ENCODE peak calls at places on chromosomes 16 and 17, in four cellular contexts. One of them, this sample, is unnamed.

GRCh38 chr17:21193031-21193430 is 20.9 kb downstream of the TMEM11 start:
- DNase-seq in lung microvascular endothelial cell: no peak
- DNase-seq in lower leg skin: no peak
- DNase-seq in putamen: no peak
- DNase-seq in this sample: no peak

GRCh38 chr16:28495098-28495793 is 803 bp downstream of the APOBR start:
- DNase-seq in lung microvascular endothelial cell: no peak
- DNase-seq in putamen: no peak
- DNase-seq in lower leg skin: no peak
- DNase-seq in this sample: peak

GRCh38 chr16:57265850-57266530 is 18.5 kb downstream of the PLLP start:
- DNase-seq in lower leg skin: peak
- DNase-seq in lung microvascular endothelial cell: peak
- DNase-seq in putamen: peak
- DNase-seq in this sample: peak

GRCh38 chr17:68238488-68238887 is 9.4 kb upstream of the AMZ2 start:
- DNase-seq in lower leg skin: no peak
- DNase-seq in lung microvascular endothelial cell: no peak
- DNase-seq in putamen: no peak
- DNase-seq in this sample: no peak

GRCh38 chr16:2774161-2774891 is 2.8 kb downstream of the ELOB start:
- DNase-seq in lower leg skin: no peak
- DNase-seq in lung microvascular endothelial cell: no peak
- DNase-seq in putamen: no peak
- DNase-seq in this sample: no peak

GRCh38 chr17:35892091-35892637 is 12.0 kb upstream of the CCL5 start:
- DNase-seq in lung microvascular endothelial cell: no peak
- DNase-seq in putamen: no peak
- DNase-seq in lower leg skin: no peak
- DNase-seq in this sample: no peak

GRCh38 chr17:18027280-18027679 is 11.7 kb downstream of the ATPAF2 start:
- DNase-seq in lung microvascular endothelial cell: no peak
- DNase-seq in putamen: no peak
- DNase-seq in lower leg skin: no peak
- DNase-seq in this sample: no peak

GRCh38 chr17:75601057-75601987 is 13.7 kb downstream of the MYO15B start:
- DNase-seq in lower leg skin: peak
- DNase-seq in putamen: no peak
- DNase-seq in lung microvascular endothelial cell: peak
- DNase-seq in this sample: no peak

GRCh38 chr17:43517161-43517560 is 29.0 kb downstream of the ETV4 start:
- DNase-seq in putamen: no peak
- DNase-seq in lower leg skin: no peak
- DNase-seq in lung microvascular endothelial cell: peak
- DNase-seq in this sample: no peak

GRCh38 chr16:17827313-17827712 is 356.6 kb upstream of the XYLT1 start:
- DNase-seq in lung microvascular endothelial cell: no peak
- DNase-seq in lower leg skin: no peak
- DNase-seq in putamen: no peak
- DNase-seq in this sample: no peak

GRCh38 chr17:65166785-65167184 is 29.6 kb downstream of the RGS9 start:
- DNase-seq in putamen: no peak
- DNase-seq in lung microvascular endothelial cell: peak
- DNase-seq in lower leg skin: no peak
- DNase-seq in this sample: no peak

GRCh38 chr17:68734911-68735310 is 133.7 kb upstream of the FAM20A start:
- DNase-seq in lung microvascular endothelial cell: no peak
- DNase-seq in lower leg skin: no peak
- DNase-seq in putamen: no peak
- DNase-seq in this sample: no peak

GRCh38 chr17:72976971-72977767 is 115.3 kb downstream of the SLC39A11 start:
- DNase-seq in lung microvascular endothelial cell: peak
- DNase-seq in putamen: no peak
- DNase-seq in lower leg skin: peak
- DNase-seq in this sample: no peak

GRCh38 chr17:1629647-1630310 is 1.1 kb upstream of the SLC43A2 start:
- DNase-seq in lung microvascular endothelial cell: peak
- DNase-seq in lower leg skin: no peak
- DNase-seq in putamen: no peak
- DNase-seq in this sample: peak